ENCODE peak calls at places on chromosomes 2 and 18, in six cellular contexts. W, N, L, X, E and T are unnamed samples.

GRCh38 chr2:189601043-189601442 is 20.5 kb upstream of the SLC40A1 start:
- DNase-seq in L (peak), N (no peak), E (peak), W (no peak), X (no peak), T (no peak)

GRCh38 chr18:9482790-9483189 is 7.5 kb downstream of the RALBP1 start:
- DNase-seq in W (no peak), L (no peak), X (no peak), E (no peak), N (no peak), T (no peak)

GRCh38 chr18:23827681-23828080 is 138.4 kb downstream of the LAMA3 start:
- DNase-seq in X (no peak), L (no peak), E (no peak), W (no peak), N (no peak), T (no peak)

GRCh38 chr2:26657265-26657664 is 16.1 kb upstream of the CIB4 start:
- DNase-seq in X (no peak), E (no peak), L (no peak), W (no peak), N (peak), T (no peak)

GRCh38 chr18:21047116-21047515 is 64.5 kb downstream of the ROCK1 start:
- DNase-seq in X (no peak), E (no peak), L (no peak), N (no peak), W (no peak), T (no peak)

GRCh38 chr2:226802573-226802972 is 3.0 kb upstream of the IRS1 start:
- DNase-seq in N (no peak), X (no peak), L (peak), E (peak), W (peak), T (peak)

GRCh38 chr2:204842731-204843490 is 297.6 kb downstream of the PARD3B start:
- DNase-seq in X (no peak), E (peak), L (peak), N (peak), W (peak), T (no peak)

GRCh38 chr2:172806426-172807008 is 70.9 kb downstream of the RAPGEF4 start:
- DNase-seq in W (no peak), N (peak), E (peak), X (no peak), L (peak), T (peak)

GRCh38 chr2:235968616-235969324 is 199.4 kb downstream of the GBX2 start:
- DNase-seq in L (no peak), E (no peak), N (no peak), W (no peak), X (no peak), T (no peak)

GRCh38 chr2:229410946-229411345 is 139.9 kb upstream of the PID1 start:
- DNase-seq in E (no peak), X (no peak), W (no peak), L (no peak), N (no peak), T (no peak)
- H3K27ac ChIP-seq in E (no peak), X (no peak), W (no peak), L (no peak), N (no peak), T (no peak)

GRCh38 chr2:62578837-62579640 is 73.0 kb upstream of the TMEM17 start:
- DNase-seq in X (no peak), L (no peak), W (peak), E (peak), N (no peak), T (no peak)
- H3K27ac ChIP-seq in X (no peak), L (no peak), W (no peak), E (peak), N (no peak), T (no peak)

DNA sequence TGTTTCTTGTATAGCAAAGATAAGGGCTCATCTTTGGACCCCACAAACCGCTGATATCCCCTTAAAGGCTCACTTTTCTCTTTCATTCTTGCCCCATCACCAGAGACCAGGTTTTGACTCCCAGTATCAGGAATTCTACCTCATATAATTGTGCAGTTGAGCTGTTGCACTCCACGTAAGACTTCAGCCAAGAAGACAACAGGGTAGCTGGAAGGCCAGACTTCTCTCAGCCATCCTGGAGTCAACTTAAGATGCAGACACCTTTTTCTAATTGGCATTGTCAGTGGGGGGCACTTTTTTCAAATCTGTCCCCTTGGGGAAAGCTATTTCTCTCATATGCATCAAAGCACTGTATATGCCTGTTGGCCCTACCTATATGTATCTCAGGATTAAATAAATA is 77.8 kb upstream of the GALNT5 start:
- DNase-seq in X (no peak), E (no peak), L (no peak), W (no peak), N (no peak), T (no peak)
- H3K27ac ChIP-seq in X (no peak), E (no peak), L (no peak), W (no peak), N (no peak), T (no peak)

DNA sequence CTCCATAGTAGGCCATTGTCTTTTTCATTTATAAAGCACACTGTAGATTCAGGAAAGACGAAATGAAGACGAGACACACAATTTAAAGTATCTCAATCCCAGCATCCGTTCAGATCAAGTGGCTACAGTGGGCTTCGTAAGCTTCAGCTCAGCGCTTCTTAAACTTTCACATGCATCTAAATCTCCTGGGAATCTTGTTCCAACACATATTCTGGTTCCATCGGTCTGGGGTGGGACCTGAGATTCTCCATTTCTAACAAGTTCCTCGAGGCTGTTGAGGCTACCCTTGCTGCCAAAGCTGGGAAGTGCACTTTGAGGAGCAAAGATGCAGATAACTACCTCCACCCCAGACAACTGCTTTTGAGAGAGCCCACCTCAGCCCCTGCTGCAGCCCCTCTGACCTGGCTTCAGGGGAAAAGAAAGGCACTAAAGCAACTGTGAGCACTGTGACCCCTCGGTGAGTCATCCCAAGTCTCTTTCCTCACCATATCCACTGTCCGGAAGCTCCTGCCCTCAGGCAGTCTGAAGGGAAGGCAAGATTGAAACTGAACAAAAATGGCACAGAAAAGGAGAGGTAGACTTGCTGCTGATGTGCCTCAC is 201.1 kb upstream of the FBXO11 start:
- DNase-seq in N (peak), E (peak), W (no peak), X (no peak), L (peak), T (peak)
- H3K27ac ChIP-seq in N (no peak), E (peak), W (no peak), X (no peak), L (no peak), T (peak)

GRCh38 chr2:170503563-170503962 is 211.6 kb upstream of the SP5 start:
- DNase-seq in X (no peak), L (no peak), E (no peak), W (no peak), N (no peak), T (no peak)
- H3K27ac ChIP-seq in X (no peak), L (no peak), E (no peak), W (no peak), N (no peak), T (no peak)

GRCh38 chr18:38931754-38932050 is 1366.1 kb upstream of the CELF4 start:
- DNase-seq in W (no peak), X (no peak), L (no peak), E (no peak), N (no peak), T (no peak)
- H3K27ac ChIP-seq in W (no peak), X (no peak), L (no peak), E (no peak), N (no peak), T (no peak)

DNA sequence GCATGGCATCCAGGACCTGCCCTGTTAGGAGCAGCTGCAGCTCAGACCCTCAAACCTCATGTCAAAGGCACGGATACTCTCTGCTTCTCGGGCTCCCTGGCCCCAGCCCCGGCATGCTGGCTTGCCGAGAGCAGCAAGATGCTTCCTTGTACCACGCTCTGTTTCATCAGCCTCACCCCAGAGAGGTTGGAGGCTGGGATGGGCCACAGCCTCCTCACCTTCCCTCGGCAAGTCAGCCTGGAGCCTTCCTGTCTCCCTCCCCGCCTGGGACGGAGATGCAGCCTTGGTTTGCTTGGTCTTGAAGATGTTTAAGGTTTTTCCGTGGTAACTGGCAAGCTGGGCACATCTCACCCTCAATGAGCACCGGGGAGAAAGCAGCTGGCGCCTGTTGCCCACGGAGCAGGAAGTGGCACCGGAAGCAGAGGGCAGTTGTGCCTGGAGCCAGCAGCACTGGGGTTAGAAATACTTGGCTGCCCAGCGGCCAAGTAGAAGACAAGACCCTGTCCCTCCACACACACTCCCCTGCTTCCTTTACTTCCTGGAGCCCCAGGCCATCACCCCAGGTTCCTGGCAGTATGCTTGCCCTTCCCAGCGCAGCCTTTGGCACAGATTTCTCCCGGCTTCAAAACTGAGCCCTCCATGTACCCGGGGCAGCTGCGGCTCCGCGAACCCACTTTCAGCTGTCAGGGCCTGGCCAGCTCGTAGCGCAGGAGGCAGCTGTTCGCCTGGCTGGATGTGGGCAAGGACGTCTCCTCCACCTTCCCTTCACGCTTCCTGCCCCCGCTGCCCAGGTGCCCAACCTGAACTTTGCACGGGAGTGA is 17.4 kb downstream of the FBLN7 start:
- DNase-seq in L (no peak), E (no peak), N (no peak), W (no peak), X (no peak), T (peak)
- H3K27ac ChIP-seq in L (no peak), E (no peak), N (no peak), W (no peak), X (no peak), T (peak)